ENCODE peak calls at places on chromosomes 16 and 17, in nine cellular contexts. One of them, this sample, is unnamed.

GRCh38 chr16:9270424-9270823 is 179.0 kb downstream of the HAPSTR1 start:
- DNase-seq in endothelial cell of umbilical vein: no peak
- DNase-seq in thyroid gland: no peak
- DNase-seq in prostate gland: no peak
- DNase-seq in ovary: no peak
- DNase-seq in K562: no peak
- DNase-seq in stomach: no peak
- DNase-seq in adrenal gland: no peak
- DNase-seq in IMR-90: no peak
- DNase-seq in this sample: no peak

GRCh38 chr16:70162041-70162451 is 11.5 kb upstream of the CLEC18C start:
- DNase-seq in endothelial cell of umbilical vein: peak
- DNase-seq in thyroid gland: no peak
- DNase-seq in prostate gland: no peak
- DNase-seq in ovary: no peak
- DNase-seq in K562: no peak
- DNase-seq in stomach: no peak
- DNase-seq in adrenal gland: no peak
- DNase-seq in IMR-90: peak
- DNase-seq in this sample: no peak

GRCh38 chr17:77307479-77308198 is 166.9 kb downstream of the SEC14L1 start:
- DNase-seq in endothelial cell of umbilical vein: no peak
- DNase-seq in thyroid gland: no peak
- DNase-seq in prostate gland: no peak
- DNase-seq in ovary: no peak
- DNase-seq in K562: no peak
- DNase-seq in stomach: no peak
- DNase-seq in adrenal gland: no peak
- DNase-seq in IMR-90: no peak
- DNase-seq in this sample: no peak

GRCh38 chr16:28597692-28598261 is 927 bp upstream of the SULT1A2 start:
- DNase-seq in endothelial cell of umbilical vein: no peak
- DNase-seq in thyroid gland: peak
- DNase-seq in prostate gland: no peak
- DNase-seq in ovary: no peak
- DNase-seq in K562: peak
- DNase-seq in stomach: no peak
- DNase-seq in adrenal gland: no peak
- DNase-seq in IMR-90: no peak
- DNase-seq in this sample: peak

GRCh38 chr17:71260366-71260765 is 860.5 kb upstream of the SOX9 start:
- DNase-seq in endothelial cell of umbilical vein: no peak
- DNase-seq in thyroid gland: no peak
- DNase-seq in prostate gland: no peak
- DNase-seq in ovary: no peak
- DNase-seq in K562: no peak
- DNase-seq in stomach: no peak
- DNase-seq in adrenal gland: no peak
- DNase-seq in IMR-90: peak
- DNase-seq in this sample: no peak

GRCh38 chr17:80976718-80977117 is 14.9 kb upstream of the CHMP6 start:
- DNase-seq in endothelial cell of umbilical vein: no peak
- DNase-seq in thyroid gland: no peak
- DNase-seq in prostate gland: no peak
- DNase-seq in ovary: no peak
- DNase-seq in K562: no peak
- DNase-seq in stomach: no peak
- DNase-seq in adrenal gland: no peak
- DNase-seq in IMR-90: peak
- DNase-seq in this sample: no peak

GRCh38 chr17:81512984-81513668 is 527 bp upstream of the ACTG1 start:
- DNase-seq in endothelial cell of umbilical vein: no peak
- DNase-seq in thyroid gland: peak
- DNase-seq in prostate gland: peak
- DNase-seq in ovary: peak
- DNase-seq in K562: peak
- DNase-seq in stomach: peak
- DNase-seq in adrenal gland: peak
- DNase-seq in IMR-90: peak
- DNase-seq in this sample: peak

GRCh38 chr17:586920-587319 is 127.7 kb downstream of the VPS53 start:
- DNase-seq in endothelial cell of umbilical vein: no peak
- DNase-seq in thyroid gland: no peak
- DNase-seq in prostate gland: no peak
- DNase-seq in ovary: no peak
- DNase-seq in K562: no peak
- DNase-seq in stomach: no peak
- DNase-seq in adrenal gland: no peak
- DNase-seq in IMR-90: no peak
- DNase-seq in this sample: no peak

GRCh38 chr17:44124118-44124438 is 637 bp upstream of the HDAC5 start:
- DNase-seq in endothelial cell of umbilical vein: no peak
- DNase-seq in thyroid gland: no peak
- DNase-seq in prostate gland: no peak
- DNase-seq in ovary: no peak
- DNase-seq in K562: no peak
- DNase-seq in stomach: no peak
- DNase-seq in adrenal gland: no peak
- DNase-seq in IMR-90: no peak
- DNase-seq in this sample: no peak

GRCh38 chr17:44121206-44121605 is 2.2 kb downstream of the HDAC5 start:
- DNase-seq in endothelial cell of umbilical vein: no peak
- DNase-seq in thyroid gland: no peak
- DNase-seq in prostate gland: no peak
- DNase-seq in ovary: no peak
- DNase-seq in K562: no peak
- DNase-seq in stomach: no peak
- DNase-seq in adrenal gland: no peak
- DNase-seq in IMR-90: no peak
- DNase-seq in this sample: no peak

GRCh38 chr17:44121997-44122824 is 1.2 kb downstream of the HDAC5 start:
- DNase-seq in endothelial cell of umbilical vein: no peak
- DNase-seq in thyroid gland: no peak
- DNase-seq in prostate gland: no peak
- DNase-seq in ovary: no peak
- DNase-seq in K562: no peak
- DNase-seq in stomach: no peak
- DNase-seq in adrenal gland: no peak
- DNase-seq in IMR-90: no peak
- DNase-seq in this sample: no peak

GRCh38 chr17:44122825-44123355 is 551 bp downstream of the HDAC5 start:
- DNase-seq in endothelial cell of umbilical vein: no peak
- DNase-seq in thyroid gland: no peak
- DNase-seq in prostate gland: peak
- DNase-seq in ovary: no peak
- DNase-seq in K562: no peak
- DNase-seq in stomach: no peak
- DNase-seq in adrenal gland: no peak
- DNase-seq in IMR-90: no peak
- DNase-seq in this sample: peak

DNA sequence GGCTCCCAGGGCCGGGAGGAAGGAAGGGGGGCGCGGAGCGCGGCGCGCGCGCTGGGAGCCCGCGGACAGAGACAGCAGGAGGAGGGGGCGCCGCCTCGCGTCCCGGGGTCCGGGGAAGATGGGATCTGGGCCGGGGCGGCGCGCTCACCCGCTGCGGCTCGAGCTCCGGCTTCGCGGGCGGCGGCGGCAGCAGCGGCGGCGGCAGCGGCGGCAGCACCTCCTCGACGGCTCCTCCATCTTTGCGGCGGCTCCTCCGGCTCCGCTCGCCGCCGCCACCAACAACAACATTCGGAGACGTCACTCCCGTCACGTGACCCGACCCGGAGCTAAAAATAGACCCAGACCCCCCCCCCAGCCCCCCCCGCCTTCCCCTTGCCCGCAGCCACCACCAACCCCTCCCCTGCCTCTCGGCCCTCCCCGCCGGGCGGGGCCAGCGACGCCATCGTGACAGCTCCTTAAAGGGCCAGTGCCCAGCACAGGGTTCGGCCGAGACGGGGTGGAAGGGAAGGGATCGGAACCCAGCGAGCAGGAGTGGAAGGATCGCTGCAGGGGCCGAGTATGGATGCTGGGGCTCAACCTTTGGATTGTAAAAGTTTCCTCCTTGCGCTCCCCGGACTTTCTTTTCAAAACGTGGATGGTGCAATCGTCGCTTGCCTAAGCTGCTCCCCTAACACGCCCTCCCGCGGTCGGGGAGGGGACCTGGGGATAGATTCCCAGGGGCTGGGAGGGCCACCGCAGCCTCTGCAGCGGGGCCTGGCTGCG is at the start of gene HDAC5:
- DNase-seq in endothelial cell of umbilical vein: peak
- DNase-seq in thyroid gland: peak
- DNase-seq in prostate gland: peak
- DNase-seq in ovary: peak
- DNase-seq in K562: peak
- DNase-seq in stomach: peak
- DNase-seq in adrenal gland: peak
- DNase-seq in IMR-90: peak
- DNase-seq in this sample: peak
- TF ChIP-seq POLR2A in endothelial cell of umbilical vein: no peak
- TF ChIP-seq POLR2A in thyroid gland: no peak
- TF ChIP-seq POLR2A in prostate gland: peak
- TF ChIP-seq POLR2A in ovary: peak
- TF ChIP-seq POLR2A in K562: peak
- TF ChIP-seq POLR2A in stomach: no peak
- TF ChIP-seq POLR2A in adrenal gland: no peak
- TF ChIP-seq POLR2A in IMR-90: peak
- TF ChIP-seq POLR2A in this sample: peak

DNA sequence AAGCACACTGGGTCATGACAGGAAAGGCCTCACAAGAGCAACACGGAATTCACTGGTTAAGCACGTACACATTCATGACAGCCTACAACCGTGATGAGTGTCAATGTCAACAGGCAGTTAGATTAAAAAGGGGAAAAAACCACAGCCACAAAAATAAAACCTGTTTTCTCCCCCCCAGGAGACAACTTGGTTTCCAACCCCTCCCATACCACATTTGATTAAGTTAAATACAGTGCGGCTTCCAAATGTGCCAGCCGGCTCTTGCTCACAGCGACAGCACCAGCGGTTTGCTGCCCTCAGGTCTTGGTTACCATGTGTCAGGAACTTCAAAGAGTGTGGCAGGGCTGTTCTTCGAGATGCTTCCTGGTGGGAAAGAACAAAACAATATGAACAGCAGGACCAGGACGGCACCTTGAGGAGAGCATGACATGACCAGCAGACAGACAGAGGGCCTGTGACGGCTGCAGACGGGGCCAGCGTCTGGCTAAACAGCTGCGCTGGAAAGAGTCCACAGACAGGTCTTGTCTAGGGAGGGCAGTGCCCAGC is 193.6 kb downstream of the PARN start:
- DNase-seq in endothelial cell of umbilical vein: no peak
- DNase-seq in thyroid gland: no peak
- DNase-seq in prostate gland: no peak
- DNase-seq in ovary: no peak
- DNase-seq in K562: no peak
- DNase-seq in stomach: no peak
- DNase-seq in adrenal gland: no peak
- DNase-seq in IMR-90: no peak
- DNase-seq in this sample: no peak
- TF ChIP-seq POLR2A in endothelial cell of umbilical vein: no peak
- TF ChIP-seq POLR2A in thyroid gland: no peak
- TF ChIP-seq POLR2A in prostate gland: no peak
- TF ChIP-seq POLR2A in ovary: no peak
- TF ChIP-seq POLR2A in K562: no peak
- TF ChIP-seq POLR2A in stomach: no peak
- TF ChIP-seq POLR2A in adrenal gland: no peak
- TF ChIP-seq POLR2A in IMR-90: no peak
- TF ChIP-seq POLR2A in this sample: no peak

GRCh38 chr17:50180593-50180992 is 14.8 kb downstream of the SGCA start:
- DNase-seq in endothelial cell of umbilical vein: no peak
- DNase-seq in thyroid gland: no peak
- DNase-seq in prostate gland: no peak
- DNase-seq in ovary: no peak
- DNase-seq in K562: no peak
- DNase-seq in stomach: no peak
- DNase-seq in adrenal gland: no peak
- DNase-seq in IMR-90: peak
- DNase-seq in this sample: no peak

GRCh38 chr17:50176559-50177471 is 11.0 kb downstream of the SGCA start:
- DNase-seq in endothelial cell of umbilical vein: no peak
- DNase-seq in thyroid gland: no peak
- DNase-seq in prostate gland: no peak
- DNase-seq in ovary: peak
- DNase-seq in K562: no peak
- DNase-seq in stomach: no peak
- DNase-seq in adrenal gland: no peak
- DNase-seq in IMR-90: no peak
- DNase-seq in this sample: no peak

GRCh38 chr17:50177476-50177875 is 11.7 kb downstream of the SGCA start:
- DNase-seq in endothelial cell of umbilical vein: no peak
- DNase-seq in thyroid gland: no peak
- DNase-seq in prostate gland: no peak
- DNase-seq in ovary: no peak
- DNase-seq in K562: no peak
- DNase-seq in stomach: no peak
- DNase-seq in adrenal gland: no peak
- DNase-seq in IMR-90: no peak
- DNase-seq in this sample: no peak

GRCh38 chr17:50180066-50180465 is 14.3 kb downstream of the SGCA start:
- DNase-seq in endothelial cell of umbilical vein: no peak
- DNase-seq in thyroid gland: no peak
- DNase-seq in prostate gland: no peak
- DNase-seq in ovary: no peak
- DNase-seq in K562: no peak
- DNase-seq in stomach: no peak
- DNase-seq in adrenal gland: no peak
- DNase-seq in IMR-90: no peak
- DNase-seq in this sample: no peak

DNA sequence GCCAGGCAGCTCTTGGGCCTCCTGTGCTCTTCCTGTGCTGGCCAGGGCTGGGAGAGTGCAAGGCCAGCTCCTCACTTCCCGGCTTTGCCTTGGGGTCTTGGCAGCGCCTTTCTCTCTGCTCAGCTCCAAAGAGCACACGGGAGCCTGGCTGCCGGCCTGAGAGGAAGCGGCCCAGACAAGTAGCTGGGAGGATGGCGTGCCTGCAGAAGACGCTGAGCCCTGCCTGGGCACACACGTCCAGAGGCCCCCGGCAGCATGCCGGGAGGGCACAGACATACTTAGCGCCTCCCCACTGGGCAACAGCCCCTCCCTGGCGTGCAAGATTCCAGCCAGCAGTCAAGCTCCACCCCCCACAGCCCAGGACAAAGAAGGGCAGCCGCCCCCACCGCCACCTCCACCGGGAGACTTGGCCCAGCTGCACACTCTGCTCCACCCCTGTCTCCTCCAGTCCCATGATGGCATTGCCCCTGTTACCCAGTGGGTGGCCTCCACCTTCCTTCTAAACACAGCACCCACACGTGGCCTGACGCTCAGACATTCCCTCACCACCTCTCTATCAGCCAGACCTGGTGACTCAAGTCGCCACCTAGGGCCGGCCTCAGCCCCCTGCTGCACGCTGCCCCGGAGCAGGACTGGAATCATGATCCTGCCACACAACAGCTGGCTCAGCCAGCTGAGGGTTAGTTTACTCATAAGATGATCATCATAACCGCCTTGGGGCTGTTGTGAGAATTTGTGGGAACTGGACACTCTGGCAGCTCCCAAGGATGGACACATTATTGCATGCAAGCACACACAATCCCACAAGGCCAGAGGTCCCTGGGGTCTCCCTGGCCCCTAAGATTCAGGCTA is 12.4 kb downstream of the SGCA start:
- DNase-seq in endothelial cell of umbilical vein: peak
- DNase-seq in thyroid gland: peak
- DNase-seq in prostate gland: peak
- DNase-seq in ovary: peak
- DNase-seq in K562: peak
- DNase-seq in stomach: peak
- DNase-seq in adrenal gland: peak
- DNase-seq in IMR-90: peak
- DNase-seq in this sample: peak
- TF ChIP-seq POLR2A in endothelial cell of umbilical vein: peak
- TF ChIP-seq POLR2A in thyroid gland: no peak
- TF ChIP-seq POLR2A in prostate gland: peak
- TF ChIP-seq POLR2A in ovary: no peak
- TF ChIP-seq POLR2A in K562: no peak
- TF ChIP-seq POLR2A in stomach: no peak
- TF ChIP-seq POLR2A in adrenal gland: no peak
- TF ChIP-seq POLR2A in IMR-90: no peak
- TF ChIP-seq POLR2A in this sample: no peak

GRCh38 chr16:20332411-20332810 is 5.1 kb upstream of the GP2 start:
- DNase-seq in endothelial cell of umbilical vein: no peak
- DNase-seq in thyroid gland: no peak
- DNase-seq in prostate gland: no peak
- DNase-seq in ovary: no peak
- DNase-seq in K562: no peak
- DNase-seq in stomach: no peak
- DNase-seq in adrenal gland: no peak
- DNase-seq in IMR-90: no peak
- DNase-seq in this sample: no peak
- TF ChIP-seq POLR2A in endothelial cell of umbilical vein: no peak
- TF ChIP-seq POLR2A in thyroid gland: no peak
- TF ChIP-seq POLR2A in prostate gland: no peak
- TF ChIP-seq POLR2A in ovary: no peak
- TF ChIP-seq POLR2A in K562: no peak
- TF ChIP-seq POLR2A in stomach: no peak
- TF ChIP-seq POLR2A in adrenal gland: no peak
- TF ChIP-seq POLR2A in IMR-90: no peak
- TF ChIP-seq POLR2A in this sample: no peak

This sample was measured in erythroblast.